ENCODE peak calls at places on chromosome 17, in five cellular contexts. T, A, E, B and P are unnamed samples.

GRCh38 chr17:81494984-81495383 is 17.6 kb downstream of the ACTG1 start:
- DNase-seq in T (no peak), A (peak), E (no peak), B (no peak), P (no peak)

GRCh38 chr17:38861399-38861843 is 7.9 kb upstream of the RPL23 start:
- DNase-seq in T (no peak), A (no peak), E (no peak), B (no peak), P (no peak)

GRCh38 chr17:7750321-7750821 is 32.8 kb downstream of the DNAH2 start:
- DNase-seq in T (no peak), A (peak), E (no peak), B (no peak), P (no peak)

GRCh38 chr17:82791532-82791931 is 39.7 kb downstream of the TBCD start:
- DNase-seq in T (no peak), A (peak), E (no peak), B (no peak), P (no peak)

GRCh38 chr17:74288785-74289184 is 14.8 kb downstream of the DNAI2 start:
- DNase-seq in T (no peak), A (peak), E (no peak), B (no peak), P (no peak)

GRCh38 chr17:64066709-64067108 is 46.3 kb upstream of the ICAM2 start:
- DNase-seq in T (no peak), A (no peak), E (no peak), B (no peak), P (no peak)

GRCh38 chr17:50638851-50639767 is 4.4 kb downstream of the ABCC3 start:
- DNase-seq in T (peak), A (peak), E (no peak), B (peak), P (no peak)

GRCh38 chr17:73025041-73025440 is 67.4 kb downstream of the SLC39A11 start:
- DNase-seq in T (no peak), A (no peak), E (no peak), B (no peak), P (no peak)

GRCh38 chr17:3738562-3739295 is 15.0 kb downstream of the HASPIN start:
- DNase-seq in T (peak), A (peak), E (no peak), B (no peak), P (no peak)

GRCh38 chr17:32755045-32755805 is 121.7 kb downstream of the MYO1D start:
- DNase-seq in T (no peak), A (peak), E (no peak), B (no peak), P (no peak)

GRCh38 chr17:66783656-66784381 is 51.1 kb upstream of the CACNG5 start:
- DNase-seq in T (no peak), A (no peak), E (no peak), B (no peak), P (no peak)

GRCh38 chr17:8479431-8479947 is 43.8 kb downstream of the NDEL1 start:
- DNase-seq in T (peak), A (peak), E (no peak), B (peak), P (no peak)

GRCh38 chr17:17350491-17351355 is 47.5 kb downstream of the NT5M start:
- DNase-seq in T (no peak), A (peak), E (no peak), B (no peak), P (no peak)

GRCh38 chr17:45740553-45741330 is 43.4 kb upstream of the CRHR1 start:
- DNase-seq in T (peak), A (peak), E (peak), B (no peak), P (peak)

GRCh38 chr17:9309216-9309615 is 266.4 kb downstream of the STX8 start:
- DNase-seq in T (no peak), A (no peak), E (no peak), B (no peak), P (no peak)

GRCh38 chr17:30363715-30364202 is 15.0 kb upstream of the CPD start:
- DNase-seq in T (no peak), A (peak), E (no peak), B (no peak), P (no peak)

GRCh38 chr17:4204676-4205075 is 59.1 kb downstream of the ANKFY1 start:
- DNase-seq in T (no peak), A (peak), E (no peak), B (no peak), P (no peak)

GRCh38 chr17:66717680-66718079 is 117.2 kb upstream of the CACNG5 start:
- DNase-seq in T (no peak), A (no peak), E (no peak), B (no peak), P (peak)

GRCh38 chr17:74842599-74843351 is 16.9 kb downstream of the GRIN2C start:
- DNase-seq in T (peak), A (peak), E (peak), B (peak), P (peak)